ENCODE peak calls at places on chromosomes 13 and 19, in seven cellular contexts. C is HTR-8/SVneo; U is NCI-H345; G is NCI-H2029; M is EL; Z is stimulated activated CD4-positive, alpha-beta T cell treated with anti-CD3 and anti-CD28 coated beads, TNF-alpha, amount 100 ng/mL, for 24 hours; E is AG04449. Y is an unnamed sample.

GRCh38 chr19:1058112-1058511 is 8.9 kb upstream of the ARHGAP45 start:
- DNase-seq in M (no peak), C (no peak), Z (no peak), G (no peak), E (no peak), U (no peak), Y (no peak)

GRCh38 chr13:51339952-51340732 is 651 bp downstream of the SERPINE3 start:
- DNase-seq in M (no peak), G (no peak), Z (no peak), U (no peak), C (no peak), E (no peak), Y (no peak)

GRCh38 chr19:45598267-45599011 is 3.6 kb downstream of the GPR4 start:
- DNase-seq in Z (no peak), G (no peak), E (no peak), M (peak), C (no peak), U (no peak), Y (no peak)

GRCh38 chr19:56721714-56722113 is 50.2 kb upstream of the ZNF835 start:
- DNase-seq in M (no peak), C (no peak), U (no peak), Z (no peak), E (no peak), G (no peak), Y (no peak)

GRCh38 chr19:3108775-3109174 is 14.6 kb downstream of the GNA11 start:
- DNase-seq in C (peak), E (no peak), G (peak), U (peak), Z (peak), M (peak), Y (peak)

GRCh38 chr13:26477681-26478080 is 79.8 kb upstream of the WASF3 start:
- DNase-seq in C (no peak), U (no peak), G (no peak), E (no peak), Z (no peak), M (no peak), Y (no peak)

GRCh38 chr19:6721773-6722172 is 1.3 kb upstream of the C3 start:
- DNase-seq in C (no peak), M (no peak), E (no peak), G (no peak), U (no peak), Z (no peak), Y (no peak)

GRCh38 chr13:112754281-112755025 is 64.6 kb downstream of the ATP11A start:
- DNase-seq in U (no peak), M (no peak), Z (no peak), C (no peak), G (no peak), E (no peak), Y (no peak)

GRCh38 chr19:5086725-5087439 is 118.0 kb downstream of the KDM4B start:
- DNase-seq in U (peak), Z (no peak), G (peak), C (no peak), M (no peak), E (no peak), Y (peak)

GRCh38 chr13:83211301-83211700 is 671.0 kb downstream of the SLITRK1 start:
- DNase-seq in C (no peak), G (no peak), M (peak), U (no peak), E (peak), Z (no peak), Y (no peak)

GRCh38 chr13:67277581-67277980 is 47.4 kb upstream of the PCDH9 start:
- DNase-seq in Z (no peak), C (no peak), M (no peak), U (no peak), G (no peak), E (no peak), Y (no peak)

GRCh38 chr19:6032827-6033226 is 54.9 kb upstream of the RANBP3 start:
- DNase-seq in Z (no peak), E (no peak), M (no peak), U (no peak), C (no peak), G (no peak), Y (no peak)

GRCh38 chr13:101649490-101650126 is 197.1 kb downstream of the ITGBL1 start:
- DNase-seq in C (peak), E (no peak), G (no peak), U (no peak), Z (no peak), M (peak), Y (no peak)